ENCODE peak calls at places on chromosomes 13 and 19, in five cellular contexts. P is CD4-positive, alpha-beta T cell; E is hypothalamus; M is cardiac muscle cell; X is HFFc6. H is an unnamed sample.

GRCh38 chr19:14871619-14872230 is 14.2 kb downstream of the OR7A17 start:
- DNase-seq in X (no peak), P (no peak), E (no peak), M (no peak), H (no peak)

GRCh38 chr13:106919638-106920037 is 351.7 kb upstream of the ARGLU1 start:
- DNase-seq in M (no peak), E (no peak), X (no peak), P (no peak), H (no peak)

GRCh38 chr13:105403065-105403464 is 1132.4 kb downstream of the EFNB2 start:
- DNase-seq in M (no peak), E (no peak), P (no peak), X (no peak), H (no peak)

GRCh38 chr13:59823495-59823894 is 340.2 kb downstream of the DIAPH3 start:
- DNase-seq in E (no peak), X (peak), P (no peak), M (no peak), H (no peak)

GRCh38 chr19:39405930-39406655 is 554 bp upstream of the ZFP36 start:
- DNase-seq in X (no peak), E (no peak), M (no peak), P (peak), H (no peak)

GRCh38 chr13:93496985-93497673 is 270.5 kb downstream of the GPC6 start:
- DNase-seq in E (no peak), M (peak), X (no peak), P (no peak), H (no peak)

GRCh38 chr13:92781965-92782364 is 444.6 kb upstream of the GPC6 start:
- DNase-seq in E (no peak), M (no peak), X (no peak), P (no peak), H (no peak)

GRCh38 chr13:33348366-33348765 is 62.8 kb upstream of the STARD13 start:
- DNase-seq in M (no peak), E (no peak), X (peak), P (no peak), H (no peak)

GRCh38 chr13:63435668-63436275 is 2020.1 kb upstream of the PCDH20 start:
- DNase-seq in X (peak), P (no peak), M (no peak), E (no peak), H (no peak)

GRCh38 chr19:44903602-44904425 is 1.8 kb upstream of the APOE start:
- DNase-seq in X (peak), E (peak), P (peak), M (peak), H (peak)

GRCh38 chr19:409515-410242 is 732 bp upstream of the C2CD4C start:
- DNase-seq in P (no peak), E (no peak), X (no peak), M (peak), H (peak)

GRCh38 chr19:45564131-45564780 is 20.3 kb downstream of the OPA3 start:
- DNase-seq in M (peak), X (no peak), E (no peak), P (no peak), H (no peak)

GRCh38 chr13:24629320-24629719 is 50.9 kb upstream of the ATP12A start:
- DNase-seq in M (no peak), X (no peak), E (no peak), P (no peak), H (no peak)

GRCh38 chr19:6279931-6280591 is at the start of gene MLLT1:
- DNase-seq in X (peak), M (peak), E (peak), P (peak), H (peak)

GRCh38 chr13:111326981-111327642 is 6.7 kb downstream of the TEX29 start:
- DNase-seq in P (no peak), M (no peak), E (no peak), X (no peak), H (peak)

GRCh38 chr19:1267441-1268391 is 1.4 kb upstream of the CIRBP start:
- DNase-seq in X (peak), M (no peak), E (no peak), P (peak), H (peak)

GRCh38 chr13:113667771-113668490 is 912 bp downstream of the GRK1 start:
- DNase-seq in M (no peak), E (no peak), X (no peak), P (no peak), H (peak)

GRCh38 chr19:6378036-6378435 is 2.3 kb upstream of the PSPN start:
- DNase-seq in M (no peak), E (no peak), P (no peak), X (peak), H (no peak)

GRCh38 chr13:105452895-105453294 is 1082.6 kb downstream of the EFNB2 start:
- DNase-seq in E (no peak), X (no peak), P (no peak), M (no peak), H (no peak)

GRCh38 chr19:31064486-31064885 is 284.8 kb downstream of the TSHZ3 start:
- DNase-seq in P (no peak), X (no peak), M (peak), E (no peak), H (no peak)

GRCh38 chr13:110651271-110651670 is 35.9 kb downstream of the NAXD start:
- DNase-seq in M (no peak), X (no peak), P (no peak), E (no peak), H (peak)

GRCh38 chr13:45718063-45718462 is 15.9 kb downstream of the CBY2 start:
- DNase-seq in E (no peak), X (peak), P (no peak), M (peak), H (no peak)

GRCh38 chr19:56885173-56885679 is 44.7 kb upstream of the PEG3 start:
- DNase-seq in M (no peak), P (no peak), E (no peak), X (no peak), H (no peak)

GRCh38 chr13:90591260-90591926 is 756.1 kb upstream of the MIR17HG start:
- DNase-seq in M (no peak), P (no peak), X (no peak), E (no peak), H (no peak)

GRCh38 chr19:48476176-48476575 is 7.0 kb downstream of the CYTH2 start:
- DNase-seq in X (no peak), P (no peak), E (no peak), M (no peak), H (no peak)

GRCh38 chr13:100733261-100733660 is 58.7 kb upstream of the TMTC4 start:
- DNase-seq in M (no peak), X (no peak), P (no peak), E (no peak), H (no peak)

GRCh38 chr13:98401936-98402335 is 175.0 kb downstream of the STK24 start:
- DNase-seq in E (no peak), X (no peak), M (no peak), P (no peak), H (no peak)

GRCh38 chr19:38224014-38224862 is at the start of gene DPF1:
- DNase-seq in X (peak), P (no peak), E (peak), M (peak), H (no peak)

GRCh38 chr19:8965887-8966286 is 44.3 kb downstream of the MUC16 start:
- DNase-seq in X (no peak), E (no peak), P (no peak), M (no peak), H (no peak)

GRCh38 chr19:54188224-54188871 is 1.0 kb downstream of the MBOAT7 start:
- DNase-seq in P (peak), M (no peak), E (no peak), X (peak), H (peak)

GRCh38 chr13:80612804-80613203 is 271.9 kb upstream of the SPRY2 start:
- DNase-seq in M (no peak), P (no peak), E (no peak), X (no peak), H (no peak)

GRCh38 chr19:36207605-36208252 is 6.7 kb downstream of the ZNF565 start:
- DNase-seq in E (no peak), X (no peak), M (no peak), P (no peak), H (no peak)

H was measured in posterior vena cava.